ENCODE peak calls at places on chromosome 22, in ten cellular contexts. Z, U, C, L, J, G, V, D, E and M are unnamed samples.

GRCh38 chr22:43996981-43997265 is 27.2 kb upstream of the PARVB start:
- DNase-seq in V (no peak), C (no peak), D (no peak), L (no peak), J (no peak), Z (no peak), U (no peak), E (no peak), G (no peak), M (peak; percentile 24)

GRCh38 chr22:30695351-30695762 is 683 bp downstream of the OSBP2 start:
- DNase-seq in Z (no peak), G (no peak), E (no peak), C (no peak), L (no peak), U (no peak), D (no peak), J (no peak), V (no peak), M (no peak)

GRCh38 chr22:39300198-39300830 is 19.1 kb downstream of the RPL3 start:
- DNase-seq in G (no peak), Z (no peak), J (no peak), D (peak; percentile 28), C (peak; percentile 47), V (no peak), L (no peak), E (no peak), U (no peak), M (peak; percentile 76)

GRCh38 chr22:24986816-24987215 is 34.3 kb downstream of the KIAA1671 start:
- DNase-seq in V (no peak), E (no peak), G (no peak), J (no peak), Z (no peak), D (no peak), C (no peak), L (no peak), U (no peak), M (no peak)

GRCh38 chr22:30882974-30883533 is 85.5 kb downstream of the MORC2 start:
- DNase-seq in U (no peak), D (no peak), C (no peak), G (no peak), Z (no peak), J (no peak), E (no peak), L (no peak), V (peak; percentile 16), M (peak; percentile 24)

GRCh38 chr22:27154717-27155116 is 497.3 kb downstream of the MIAT start:
- DNase-seq in J (no peak), E (no peak), V (no peak), L (no peak), U (no peak), G (no peak), D (no peak), C (no peak), Z (no peak), M (no peak)

GRCh38 chr22:20131856-20132685 is 467 bp downstream of the ZDHHC8 start:
- DNase-seq in D (no peak), E (no peak), Z (peak; percentile 54), U (peak; percentile 20), C (no peak), J (no peak), G (no peak), L (no peak), V (peak; percentile 69), M (peak; percentile 79)

GRCh38 chr22:30705710-30706651 is 11.3 kb downstream of the OSBP2 start:
- DNase-seq in J (no peak), Z (no peak), C (peak; percentile 5), D (no peak), L (no peak), G (no peak), E (peak; percentile 73), U (peak; percentile 98), V (no peak), M (no peak)